ENCODE peak calls at places on chromosome 4, in six cellular contexts. One of them, this sample, is unnamed. For H3K4me1, the result is how much of the 10 kb centered on the place peaks cover.

GRCh38 chr4:75289843-75290616 is 224.2 kb downstream of the RCHY1 start:
- DNase-seq in gastrocnemius medialis: no peak
- DNase-seq in neural progenitor cell: peak
- DNase-seq in heart left ventricle: no peak
- DNase-seq in left lung: no peak
- DNase-seq in lung: no peak
- DNase-seq in this sample: no peak

GRCh38 chr4:105194328-105195231 is 47.9 kb downstream of the TET2 start:
- DNase-seq in heart left ventricle: no peak
- DNase-seq in left lung: no peak
- DNase-seq in neural progenitor cell: no peak
- DNase-seq in gastrocnemius medialis: no peak
- DNase-seq in lung: no peak
- DNase-seq in this sample: no peak

GRCh38 chr4:180923476-180923875 is 1319.7 kb upstream of the TENM3 start:
- DNase-seq in left lung: no peak
- DNase-seq in neural progenitor cell: no peak
- DNase-seq in heart left ventricle: no peak
- DNase-seq in gastrocnemius medialis: no peak
- DNase-seq in lung: no peak
- DNase-seq in this sample: no peak

GRCh38 chr4:187417761-187418160 is 577.8 kb upstream of the ZFP42 start:
- DNase-seq in gastrocnemius medialis: no peak
- DNase-seq in left lung: no peak
- DNase-seq in heart left ventricle: no peak
- DNase-seq in lung: no peak
- DNase-seq in neural progenitor cell: no peak
- DNase-seq in this sample: no peak

GRCh38 chr4:85419103-85419502 is 55.8 kb upstream of the ARHGAP24 start:
- DNase-seq in lung: no peak
- DNase-seq in neural progenitor cell: no peak
- DNase-seq in heart left ventricle: no peak
- DNase-seq in left lung: no peak
- DNase-seq in gastrocnemius medialis: no peak
- DNase-seq in this sample: no peak

GRCh38 chr4:70841951-70842350 is 2.3 kb upstream of the GRSF1 start:
- DNase-seq in gastrocnemius medialis: no peak
- DNase-seq in left lung: no peak
- DNase-seq in neural progenitor cell: no peak
- DNase-seq in heart left ventricle: no peak
- DNase-seq in lung: no peak
- DNase-seq in this sample: no peak

GRCh38 chr4:32037391-32037790 is 1317.2 kb downstream of the PCDH7 start:
- DNase-seq in neural progenitor cell: no peak
- DNase-seq in left lung: no peak
- DNase-seq in heart left ventricle: no peak
- DNase-seq in gastrocnemius medialis: no peak
- DNase-seq in lung: no peak
- DNase-seq in this sample: no peak

GRCh38 chr4:57137261-57137660 is 27.1 kb upstream of the IGFBP7 start:
- DNase-seq in heart left ventricle: no peak
- DNase-seq in left lung: no peak
- DNase-seq in lung: no peak
- DNase-seq in neural progenitor cell: no peak
- DNase-seq in gastrocnemius medialis: no peak
- DNase-seq in this sample: no peak

GRCh38 chr4:96845798-96846197 is 1005.9 kb downstream of the PDHA2 start:
- DNase-seq in left lung: no peak
- DNase-seq in gastrocnemius medialis: no peak
- DNase-seq in lung: no peak
- DNase-seq in neural progenitor cell: no peak
- DNase-seq in heart left ventricle: no peak
- DNase-seq in this sample: no peak

GRCh38 chr4:2482192-2482591 is 13.3 kb downstream of the RNF4 start:
- DNase-seq in left lung: no peak
- DNase-seq in neural progenitor cell: no peak
- DNase-seq in heart left ventricle: no peak
- DNase-seq in gastrocnemius medialis: no peak
- DNase-seq in lung: no peak
- DNase-seq in this sample: no peak

GRCh38 chr4:2480649-2481048 is 11.7 kb downstream of the RNF4 start:
- DNase-seq in heart left ventricle: no peak
- DNase-seq in lung: no peak
- DNase-seq in gastrocnemius medialis: no peak
- DNase-seq in neural progenitor cell: no peak
- DNase-seq in left lung: no peak
- DNase-seq in this sample: no peak

GRCh38 chr4:2483237-2483636 is 14.3 kb downstream of the RNF4 start:
- DNase-seq in left lung: no peak
- DNase-seq in heart left ventricle: no peak
- DNase-seq in gastrocnemius medialis: no peak
- DNase-seq in neural progenitor cell: no peak
- DNase-seq in lung: no peak
- DNase-seq in this sample: no peak

GRCh38 chr4:2482693-2483092 is 13.8 kb downstream of the RNF4 start:
- DNase-seq in neural progenitor cell: no peak
- DNase-seq in heart left ventricle: peak
- DNase-seq in lung: no peak
- DNase-seq in left lung: no peak
- DNase-seq in gastrocnemius medialis: peak
- DNase-seq in this sample: peak

DNA sequence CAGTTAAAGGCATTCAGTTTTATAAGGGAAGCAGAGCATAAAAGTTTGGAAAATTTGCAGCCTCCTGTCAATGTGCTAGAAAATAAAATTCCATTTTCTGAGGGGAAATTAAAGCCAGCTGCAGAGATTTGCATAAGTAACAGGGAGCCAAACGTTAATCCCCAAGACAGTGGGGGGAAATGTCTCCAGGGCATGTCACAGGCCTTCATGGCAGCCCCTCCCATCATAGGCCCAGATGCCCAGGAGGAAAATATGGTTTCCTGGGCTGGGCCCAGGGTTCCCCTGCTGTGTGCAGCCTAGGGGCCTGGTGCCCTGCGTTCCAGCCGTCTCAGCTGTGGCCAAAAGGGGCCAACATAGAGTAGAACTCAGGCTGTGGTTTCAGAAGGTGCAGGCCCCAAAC is 9.3 kb downstream of the RNF4 start:
- DNase-seq in left lung: no peak
- DNase-seq in neural progenitor cell: no peak
- DNase-seq in gastrocnemius medialis: no peak
- DNase-seq in lung: no peak
- DNase-seq in heart left ventricle: no peak
- DNase-seq in this sample: no peak
- H3K4me1 ChIP-seq in left lung: half or more
- H3K4me1 ChIP-seq in neural progenitor cell: under half
- H3K4me1 ChIP-seq in gastrocnemius medialis: half or more
- H3K4me1 ChIP-seq in lung: under half
- H3K4me1 ChIP-seq in heart left ventricle: under half
- H3K4me1 ChIP-seq in this sample: half or more

DNA sequence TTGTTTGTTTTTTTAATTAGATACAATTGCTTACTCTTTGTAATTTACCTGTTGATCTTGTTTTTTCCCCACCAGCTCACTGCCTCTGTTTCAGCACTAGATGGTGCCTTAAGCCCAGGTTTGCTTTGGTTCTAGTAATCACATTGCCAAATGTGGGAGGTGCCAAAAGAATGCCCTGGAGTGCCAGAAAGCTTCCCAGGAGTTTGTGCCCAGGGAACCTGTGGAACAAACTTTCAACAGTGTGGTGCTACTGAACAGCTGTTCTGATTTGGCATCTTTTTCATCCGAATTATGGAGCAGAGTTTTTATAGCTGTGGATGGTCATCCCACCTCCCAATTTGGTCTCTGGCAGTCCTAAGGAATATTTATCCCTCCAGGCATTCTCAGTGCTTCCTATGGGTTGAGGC is 1000.7 kb downstream of the STIM2 start:
- DNase-seq in neural progenitor cell: peak
- DNase-seq in left lung: no peak
- DNase-seq in heart left ventricle: no peak
- DNase-seq in lung: no peak
- DNase-seq in gastrocnemius medialis: no peak
- DNase-seq in this sample: no peak
- TF ChIP-seq CTCF in neural progenitor cell: peak
- TF ChIP-seq CTCF in left lung: peak
- TF ChIP-seq CTCF in heart left ventricle: peak
- TF ChIP-seq CTCF in lung: no peak
- TF ChIP-seq CTCF in gastrocnemius medialis: no peak
- TF ChIP-seq CTCF in this sample: peak

GRCh38 chr4:139736257-139736626 is 70.6 kb downstream of the MGST2 start:
- DNase-seq in neural progenitor cell: peak
- DNase-seq in lung: no peak
- DNase-seq in gastrocnemius medialis: no peak
- DNase-seq in left lung: no peak
- DNase-seq in heart left ventricle: no peak
- DNase-seq in this sample: no peak
- H3K4me1 ChIP-seq in neural progenitor cell: half or more
- H3K4me1 ChIP-seq in lung: under half
- H3K4me1 ChIP-seq in gastrocnemius medialis: under half
- H3K4me1 ChIP-seq in left lung: half or more
- H3K4me1 ChIP-seq in heart left ventricle: under half
- H3K4me1 ChIP-seq in this sample: under half

GRCh38 chr4:123621072-123621705 is 224.6 kb downstream of the SPRY1 start:
- DNase-seq in lung: no peak
- DNase-seq in heart left ventricle: no peak
- DNase-seq in neural progenitor cell: no peak
- DNase-seq in gastrocnemius medialis: no peak
- DNase-seq in left lung: no peak
- DNase-seq in this sample: peak

GRCh38 chr4:123622572-123622971 is 226.0 kb downstream of the SPRY1 start:
- DNase-seq in heart left ventricle: no peak
- DNase-seq in gastrocnemius medialis: no peak
- DNase-seq in lung: no peak
- DNase-seq in neural progenitor cell: no peak
- DNase-seq in left lung: no peak
- DNase-seq in this sample: no peak

GRCh38 chr4:123624959-123625358 is 228.4 kb downstream of the SPRY1 start:
- DNase-seq in neural progenitor cell: no peak
- DNase-seq in lung: no peak
- DNase-seq in left lung: no peak
- DNase-seq in gastrocnemius medialis: no peak
- DNase-seq in heart left ventricle: no peak
- DNase-seq in this sample: no peak

GRCh38 chr4:123619895-123620294 is 223.3 kb downstream of the SPRY1 start:
- DNase-seq in lung: no peak
- DNase-seq in gastrocnemius medialis: no peak
- DNase-seq in heart left ventricle: no peak
- DNase-seq in neural progenitor cell: no peak
- DNase-seq in left lung: no peak
- DNase-seq in this sample: no peak

GRCh38 chr4:123623611-123624010 is 227.0 kb downstream of the SPRY1 start:
- DNase-seq in left lung: no peak
- DNase-seq in neural progenitor cell: no peak
- DNase-seq in lung: no peak
- DNase-seq in gastrocnemius medialis: no peak
- DNase-seq in heart left ventricle: no peak
- DNase-seq in this sample: no peak
- TF ChIP-seq CTCF in left lung: no peak
- TF ChIP-seq CTCF in neural progenitor cell: no peak
- TF ChIP-seq CTCF in lung: no peak
- TF ChIP-seq CTCF in gastrocnemius medialis: no peak
- TF ChIP-seq CTCF in heart left ventricle: no peak
- TF ChIP-seq CTCF in this sample: no peak

DNA sequence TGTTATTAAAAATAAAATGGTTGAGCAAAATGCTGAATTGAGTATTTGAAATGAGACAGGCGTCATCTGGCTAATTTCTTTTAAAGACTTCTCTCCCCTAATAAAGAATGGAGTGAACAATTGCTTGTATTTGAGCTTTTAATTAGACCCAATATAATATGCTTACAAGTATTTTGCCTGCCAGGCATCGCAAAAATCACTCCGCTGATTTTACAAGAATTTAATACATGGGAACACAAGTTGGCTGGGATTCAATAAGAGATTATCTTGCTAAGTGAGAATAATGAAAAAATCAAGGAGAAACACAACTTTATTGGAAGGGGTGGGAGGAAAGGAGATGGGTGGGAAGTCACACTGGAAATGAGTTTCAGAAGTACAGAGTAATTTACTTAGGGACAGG is 52.3 kb downstream of the KLF3 start:
- DNase-seq in gastrocnemius medialis: no peak
- DNase-seq in lung: no peak
- DNase-seq in heart left ventricle: no peak
- DNase-seq in neural progenitor cell: no peak
- DNase-seq in left lung: no peak
- DNase-seq in this sample: no peak
- H3K4me1 ChIP-seq in gastrocnemius medialis: under half
- H3K4me1 ChIP-seq in lung: under half
- H3K4me1 ChIP-seq in heart left ventricle: under half
- H3K4me1 ChIP-seq in neural progenitor cell: under half
- H3K4me1 ChIP-seq in left lung: under half
- H3K4me1 ChIP-seq in this sample: under half

GRCh38 chr4:162770761-162771490 is 395.8 kb downstream of the NAF1 start:
- DNase-seq in neural progenitor cell: no peak
- DNase-seq in left lung: no peak
- DNase-seq in lung: no peak
- DNase-seq in heart left ventricle: no peak
- DNase-seq in gastrocnemius medialis: no peak
- DNase-seq in this sample: no peak
- TF ChIP-seq CTCF in neural progenitor cell: no peak
- TF ChIP-seq CTCF in left lung: no peak
- TF ChIP-seq CTCF in lung: no peak
- TF ChIP-seq CTCF in heart left ventricle: no peak
- TF ChIP-seq CTCF in gastrocnemius medialis: no peak
- TF ChIP-seq CTCF in this sample: no peak

GRCh38 chr4:153542835-153543234 is 76.7 kb downstream of the TMEM131L start:
- DNase-seq in left lung: no peak
- DNase-seq in lung: no peak
- DNase-seq in heart left ventricle: no peak
- DNase-seq in neural progenitor cell: no peak
- DNase-seq in gastrocnemius medialis: no peak
- DNase-seq in this sample: no peak

GRCh38 chr4:153542131-153542530 is 76.0 kb downstream of the TMEM131L start:
- DNase-seq in lung: no peak
- DNase-seq in gastrocnemius medialis: no peak
- DNase-seq in neural progenitor cell: no peak
- DNase-seq in heart left ventricle: no peak
- DNase-seq in left lung: no peak
- DNase-seq in this sample: no peak

GRCh38 chr4:153545822-153546221 is 79.7 kb downstream of the TMEM131L start:
- DNase-seq in gastrocnemius medialis: no peak
- DNase-seq in left lung: no peak
- DNase-seq in neural progenitor cell: no peak
- DNase-seq in heart left ventricle: no peak
- DNase-seq in lung: no peak
- DNase-seq in this sample: no peak

GRCh38 chr4:153541426-153542096 is 75.4 kb downstream of the TMEM131L start:
- DNase-seq in lung: no peak
- DNase-seq in neural progenitor cell: no peak
- DNase-seq in heart left ventricle: no peak
- DNase-seq in gastrocnemius medialis: no peak
- DNase-seq in left lung: no peak
- DNase-seq in this sample: no peak

DNA sequence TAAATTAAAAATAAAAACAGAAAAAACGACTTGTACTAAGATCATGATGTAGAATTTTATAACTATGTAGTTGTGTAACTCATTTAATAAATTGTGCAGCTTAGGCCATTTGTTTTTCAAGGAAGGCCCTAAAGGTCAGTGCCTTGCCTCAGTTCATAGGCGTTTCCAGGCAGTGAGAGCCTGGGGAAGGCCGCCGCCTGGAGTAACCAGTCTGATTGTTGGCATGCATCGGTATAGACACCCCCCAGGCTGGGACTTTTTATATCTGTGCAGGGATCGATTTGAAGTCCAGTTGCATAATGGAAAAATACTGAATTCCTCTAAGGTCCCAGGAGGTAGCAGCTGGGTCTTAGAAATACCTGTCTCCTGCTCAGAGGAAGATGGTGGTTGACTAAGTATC is 77.2 kb downstream of the TMEM131L start:
- DNase-seq in lung: no peak
- DNase-seq in gastrocnemius medialis: no peak
- DNase-seq in heart left ventricle: no peak
- DNase-seq in neural progenitor cell: no peak
- DNase-seq in left lung: no peak
- DNase-seq in this sample: no peak
- H3K4me1 ChIP-seq in lung: under half
- H3K4me1 ChIP-seq in gastrocnemius medialis: half or more
- H3K4me1 ChIP-seq in heart left ventricle: under half
- H3K4me1 ChIP-seq in neural progenitor cell: under half
- H3K4me1 ChIP-seq in left lung: under half
- H3K4me1 ChIP-seq in this sample: under half

This sample was measured in psoas muscle.